ENCODE peak calls at places on chromosomes 11 and 22, in ten cellular contexts. N, H, Z, X, Q, C, E, S, D and G are unnamed samples.

GRCh38 chr11:15819679-15820286 is 536.6 kb downstream of the SOX6 start:
- DNase-seq in N (peak), H (no peak), Z (peak), X (peak), Q (peak), C (no peak), E (peak), S (peak), D (no peak), G (peak)

GRCh38 chr11:119590651-119591308 is 138.2 kb downstream of the NECTIN1 start:
- DNase-seq in N (no peak), H (no peak), Z (no peak), X (peak), Q (peak), C (no peak), E (no peak), S (no peak), D (no peak), G (no peak)

GRCh38 chr22:39994046-39994565 is 648 bp upstream of the FAM83F start:
- DNase-seq in N (peak), H (peak), Z (peak), X (no peak), Q (no peak), C (peak), E (no peak), S (no peak), D (peak), G (peak)

GRCh38 chr11:2794947-2795346 is 90.6 kb downstream of the CDKN1C start:
- DNase-seq in N (no peak), H (no peak), Z (peak), X (no peak), Q (no peak), C (peak), E (no peak), S (no peak), D (no peak), G (peak)

GRCh38 chr22:49011379-49011768 is 816.3 kb downstream of the BRD1 start:
- DNase-seq in N (no peak), H (no peak), Z (peak), X (no peak), Q (no peak), C (no peak), E (no peak), S (no peak), D (no peak), G (no peak)

GRCh38 chr11:130451261-130452019 is 3.0 kb downstream of the ADAMTS15 start:
- DNase-seq in N (no peak), H (no peak), Z (no peak), X (no peak), Q (no peak), C (no peak), E (peak), S (no peak), D (no peak), G (peak)

GRCh38 chr11:10927533-10927932 is 69.7 kb upstream of the ZBED5 start:
- DNase-seq in N (no peak), H (no peak), Z (no peak), X (no peak), Q (no peak), C (no peak), E (no peak), S (no peak), D (no peak), G (peak)

GRCh38 chr22:43244803-43245527 is 58.0 kb upstream of the TTLL12 start:
- DNase-seq in N (no peak), H (no peak), Z (no peak), X (no peak), Q (no peak), C (no peak), E (no peak), S (no peak), D (no peak), G (no peak)

GRCh38 chr11:64844330-64845124 is at the start of gene CDC42BPG:
- DNase-seq in N (peak), H (no peak), Z (peak), X (peak), Q (peak), C (peak), E (peak), S (no peak), D (peak), G (peak)

GRCh38 chr11:1126935-1127663 is 30.7 kb upstream of the MUC5AC start:
- DNase-seq in N (no peak), H (no peak), Z (no peak), X (no peak), Q (no peak), C (no peak), E (no peak), S (no peak), D (no peak), G (no peak)

GRCh38 chr11:69479591-69480271 is 1.7 kb upstream of the LINC01488 start:
- DNase-seq in N (no peak), H (no peak), Z (no peak), X (peak), Q (no peak), C (no peak), E (no peak), S (no peak), D (no peak), G (peak)

GRCh38 chr11:93986716-93987115 is 34.4 kb upstream of the HEPHL1 start:
- DNase-seq in N (no peak), H (no peak), Z (no peak), X (peak), Q (no peak), C (no peak), E (no peak), S (no peak), D (no peak), G (no peak)

GRCh38 chr11:27254744-27255446 is 108.1 kb downstream of the CCDC34 start:
- DNase-seq in N (no peak), H (no peak), Z (no peak), X (no peak), Q (peak), C (no peak), E (peak), S (no peak), D (no peak), G (no peak)

GRCh38 chr22:25437414-25438160 is 126.9 kb upstream of the GRK3 start:
- DNase-seq in N (no peak), H (no peak), Z (peak), X (no peak), Q (no peak), C (no peak), E (no peak), S (no peak), D (no peak), G (no peak)

GRCh38 chr11:122199661-122200060 is 83.6 kb upstream of the BLID start:
- DNase-seq in N (no peak), H (no peak), Z (no peak), X (no peak), Q (no peak), C (no peak), E (no peak), S (no peak), D (no peak), G (no peak)

GRCh38 chr22:39290724-39291161 is 28.7 kb downstream of the RPL3 start:
- DNase-seq in N (no peak), H (no peak), Z (no peak), X (peak), Q (no peak), C (no peak), E (peak), S (no peak), D (no peak), G (no peak)

GRCh38 chr11:74681686-74682651 is 49.3 kb downstream of the CHRDL2 start:
- DNase-seq in N (no peak), H (no peak), Z (no peak), X (no peak), Q (no peak), C (no peak), E (no peak), S (no peak), D (no peak), G (no peak)

GRCh38 chr22:22936915-22937656 is 49.5 kb downstream of the IGLL5 start:
- DNase-seq in N (no peak), H (no peak), Z (no peak), X (no peak), Q (no peak), C (no peak), E (no peak), S (no peak), D (no peak), G (no peak)

GRCh38 chr22:41636467-41636866 is 15.4 kb downstream of the XRCC6 start:
- DNase-seq in N (no peak), H (no peak), Z (no peak), X (no peak), Q (peak), C (no peak), E (peak), S (no peak), D (no peak), G (no peak)

GRCh38 chr11:70306586-70307033 is 36.1 kb downstream of the PPFIA1 start:
- DNase-seq in N (no peak), H (no peak), Z (no peak), X (no peak), Q (no peak), C (no peak), E (no peak), S (no peak), D (no peak), G (no peak)

GRCh38 chr11:10181811-10182210 is 112.2 kb downstream of the SBF2 start:
- DNase-seq in N (no peak), H (no peak), Z (no peak), X (peak), Q (peak), C (no peak), E (no peak), S (peak), D (no peak), G (no peak)

GRCh38 chr11:122115520-122116343 is at the start of gene BLID:
- DNase-seq in N (no peak), H (no peak), Z (no peak), X (no peak), Q (no peak), C (no peak), E (peak), S (no peak), D (no peak), G (peak)

GRCh38 chr11:112997829-112998228 is 36.6 kb downstream of the NCAM1 start:
- DNase-seq in N (no peak), H (no peak), Z (no peak), X (no peak), Q (no peak), C (no peak), E (no peak), S (no peak), D (no peak), G (no peak)

GRCh38 chr22:41564563-41564962 is 3.8 kb downstream of the CSDC2 start:
- DNase-seq in N (no peak), H (no peak), Z (no peak), X (peak), Q (peak), C (no peak), E (no peak), S (no peak), D (no peak), G (no peak)

GRCh38 chr11:35647535-35648092 is 15.0 kb upstream of the TRIM44 start:
- DNase-seq in N (no peak), H (no peak), Z (no peak), X (no peak), Q (no peak), C (no peak), E (no peak), S (no peak), D (no peak), G (no peak)

GRCh38 chr11:81070948-81071347 is 1630.1 kb upstream of the TENM4 start:
- DNase-seq in N (no peak), H (no peak), Z (peak), X (no peak), Q (no peak), C (no peak), E (no peak), S (no peak), D (no peak), G (no peak)

GRCh38 chr11:123546515-123546914 is 107.9 kb downstream of the SCN3B start:
- DNase-seq in N (no peak), H (no peak), Z (no peak), X (no peak), Q (no peak), C (no peak), E (peak), S (no peak), D (no peak), G (no peak)

GRCh38 chr11:70233034-70233433 is 29.9 kb downstream of the FADD start:
- DNase-seq in N (no peak), H (no peak), Z (no peak), X (no peak), Q (no peak), C (no peak), E (no peak), S (no peak), D (no peak), G (no peak)

GRCh38 chr11:72377596-72377995 is 56.7 kb downstream of the CLPB start:
- DNase-seq in N (no peak), H (no peak), Z (no peak), X (no peak), Q (no peak), C (no peak), E (no peak), S (no peak), D (no peak), G (no peak)

GRCh38 chr11:73400293-73400692 is 24.1 kb downstream of the RELT start:
- DNase-seq in N (no peak), H (no peak), Z (no peak), X (no peak), Q (no peak), C (no peak), E (no peak), S (no peak), D (no peak), G (no peak)

GRCh38 chr11:43546561-43547410 is 133.8 kb upstream of the HSD17B12 start:
- DNase-seq in N (no peak), H (no peak), Z (no peak), X (no peak), Q (no peak), C (no peak), E (no peak), S (no peak), D (no peak), G (no peak)

GRCh38 chr11:57792870-57793269 is 31.3 kb downstream of the CTNND1 start:
- DNase-seq in N (no peak), H (no peak), Z (no peak), X (peak), Q (no peak), C (no peak), E (no peak), S (no peak), D (no peak), G (no peak)